ENCODE peak calls at places on chromosomes 12 and 14, in seven cellular contexts. W, B, Z, T, E, N and K are unnamed samples.

GRCh38 chr12:53006810-53007742 is 820 bp downstream of the EIF4B start:
- DNase-seq in N (peak), E (peak), B (peak), T (peak), Z (peak), W (peak), K (peak)

GRCh38 chr12:4169522-4169921 is 104.0 kb upstream of the CCND2 start:
- DNase-seq in B (no peak), Z (no peak), N (no peak), E (peak), T (no peak), W (no peak), K (no peak)

GRCh38 chr14:61540931-61541330 is 154.4 kb upstream of the HIF1A start:
- DNase-seq in N (no peak), T (no peak), B (no peak), E (no peak), Z (no peak), W (no peak), K (no peak)

GRCh38 chr14:100291305-100292075 is 14.8 kb downstream of the SLC25A29 start:
- DNase-seq in T (no peak), N (no peak), B (no peak), Z (no peak), E (no peak), W (no peak), K (no peak)

GRCh38 chr12:304815-305214 is 42.2 kb upstream of the SLC6A13 start:
- DNase-seq in W (no peak), T (no peak), Z (no peak), N (no peak), B (no peak), E (no peak), K (no peak)

GRCh38 chr12:39476121-39476520 is 33.2 kb upstream of the KIF21A start:
- DNase-seq in E (no peak), N (no peak), B (no peak), W (no peak), T (no peak), Z (no peak), K (no peak)

GRCh38 chr12:104025771-104026170 is 24.2 kb downstream of the GLT8D2 start:
- DNase-seq in T (no peak), W (no peak), E (no peak), N (no peak), B (no peak), Z (no peak), K (no peak)

GRCh38 chr12:115774148-115774905 is 503.2 kb downstream of the MED13L start:
- DNase-seq in W (no peak), N (no peak), T (no peak), E (no peak), Z (no peak), B (no peak), K (no peak)

GRCh38 chr12:107818984-107819383 is 44.5 kb downstream of the ASCL4 start:
- DNase-seq in E (peak), W (no peak), Z (peak), T (no peak), B (no peak), N (peak), K (no peak)